ENCODE peak calls at places on chromosomes 1 and 21, in five cellular contexts. G is CD8-positive, alpha-beta memory T cell; A is left lung; Q is gastrocnemius medialis; C is upper lobe of left lung. Y is an unnamed sample.
A peak's percentile ranks its signal among the peaks of the same experiment; 100 is the strongest.

GRCh38 chr1:233654667-233655432 is 40.9 kb downstream of the KCNK1 start:
- DNase-seq in Q (no peak), C (no peak), A (no peak), G (no peak), Y (no peak)

GRCh38 chr1:109327285-109327684 is 20.5 kb upstream of the MYBPHL start:
- DNase-seq in C (no peak), Q (no peak), G (no peak), A (no peak), Y (no peak)

GRCh38 chr1:229768232-229768631 is 142.2 kb downstream of the URB2 start:
- DNase-seq in C (no peak), G (no peak), A (no peak), Q (no peak), Y (no peak)

GRCh38 chr1:53348491-53349368 is 20.9 kb upstream of the LRP8 start:
- DNase-seq in A (peak; percentile 23), Q (no peak), G (no peak), C (peak; percentile 54), Y (no peak)

GRCh38 chr1:53552146-53552940 is 93.1 kb downstream of the DMRTB1 start:
- DNase-seq in C (no peak), Q (peak; percentile 0), A (peak; percentile 27), G (no peak), Y (no peak)

GRCh38 chr1:108747128-108747827 is 804 bp downstream of the STXBP3 start:
- DNase-seq in Q (peak; percentile 65), A (peak; percentile 84), C (peak; percentile 92), G (peak; percentile 6), Y (peak; percentile 59)

GRCh38 chr1:224668991-224669390 is 52.9 kb downstream of the CNIH3 start:
- DNase-seq in G (no peak), Q (peak; percentile 56), C (no peak), A (no peak), Y (no peak)

GRCh38 chr1:19338323-19338762 is 26.2 kb downstream of the SLC66A1 start:
- DNase-seq in A (no peak), C (no peak), G (no peak), Q (no peak), Y (no peak)

GRCh38 chr21:36985761-36986594 is 19.5 kb upstream of the HLCS start:
- DNase-seq in A (no peak), G (no peak), Q (no peak), C (no peak), Y (no peak)

GRCh38 chr1:56644064-56644940 is 812 bp upstream of the PRKAA2 start:
- DNase-seq in G (no peak), C (no peak), Q (peak; percentile 13), A (no peak), Y (no peak)

GRCh38 chr1:98985687-98986086 is 19.0 kb downstream of the PLPPR5 start:
- DNase-seq in Q (no peak), A (no peak), C (no peak), G (no peak), Y (no peak)

GRCh38 chr1:206787956-206788355 is 15.7 kb upstream of the IL10 start:
- DNase-seq in C (no peak), A (no peak), Q (no peak), G (no peak), Y (no peak)

GRCh38 chr1:156796340-156797097 is 20.1 kb downstream of the SH2D2A start:
- DNase-seq in Q (no peak), A (no peak), C (no peak), G (no peak), Y (no peak)

GRCh38 chr1:154878371-154879355 is 8.6 kb upstream of the KCNN3 start:
- DNase-seq in A (peak; percentile 79), G (peak; percentile 58), C (peak; percentile 79), Q (peak; percentile 65), Y (peak; percentile 43)

GRCh38 chr1:185561629-185562028 is 172.6 kb upstream of the HMCN1 start:
- DNase-seq in G (no peak), Q (no peak), A (no peak), C (no peak), Y (no peak)

GRCh38 chr1:44714944-44715571 is 15.9 kb downstream of the RNU5D-1 start:
- DNase-seq in A (peak; percentile 61), G (peak; percentile 48), C (peak; percentile 75), Q (peak; percentile 22), Y (no peak)

GRCh38 chr1:67052741-67053534 is 1.0 kb downstream of the SLC35D1 start:
- DNase-seq in G (no peak), A (peak; percentile 48), Q (peak; percentile 22), C (peak; percentile 45), Y (peak; percentile 2)

GRCh38 chr21:36890086-36890485 is 76.4 kb downstream of the HLCS start:
- DNase-seq in C (no peak), A (no peak), G (no peak), Q (no peak), Y (no peak)

GRCh38 chr1:47838562-47839459 is 158.4 kb downstream of the TRABD2B start:
- DNase-seq in C (no peak), Q (no peak), A (no peak), G (no peak), Y (no peak)

GRCh38 chr1:208475951-208476824 is 232.0 kb upstream of the PLXNA2 start:
- DNase-seq in A (no peak), C (no peak), G (no peak), Q (no peak), Y (no peak)

GRCh38 chr1:51908499-51908898 is 30.0 kb upstream of the NRDC start:
- DNase-seq in A (no peak), G (no peak), Q (no peak), C (no peak), Y (no peak)

DNA sequence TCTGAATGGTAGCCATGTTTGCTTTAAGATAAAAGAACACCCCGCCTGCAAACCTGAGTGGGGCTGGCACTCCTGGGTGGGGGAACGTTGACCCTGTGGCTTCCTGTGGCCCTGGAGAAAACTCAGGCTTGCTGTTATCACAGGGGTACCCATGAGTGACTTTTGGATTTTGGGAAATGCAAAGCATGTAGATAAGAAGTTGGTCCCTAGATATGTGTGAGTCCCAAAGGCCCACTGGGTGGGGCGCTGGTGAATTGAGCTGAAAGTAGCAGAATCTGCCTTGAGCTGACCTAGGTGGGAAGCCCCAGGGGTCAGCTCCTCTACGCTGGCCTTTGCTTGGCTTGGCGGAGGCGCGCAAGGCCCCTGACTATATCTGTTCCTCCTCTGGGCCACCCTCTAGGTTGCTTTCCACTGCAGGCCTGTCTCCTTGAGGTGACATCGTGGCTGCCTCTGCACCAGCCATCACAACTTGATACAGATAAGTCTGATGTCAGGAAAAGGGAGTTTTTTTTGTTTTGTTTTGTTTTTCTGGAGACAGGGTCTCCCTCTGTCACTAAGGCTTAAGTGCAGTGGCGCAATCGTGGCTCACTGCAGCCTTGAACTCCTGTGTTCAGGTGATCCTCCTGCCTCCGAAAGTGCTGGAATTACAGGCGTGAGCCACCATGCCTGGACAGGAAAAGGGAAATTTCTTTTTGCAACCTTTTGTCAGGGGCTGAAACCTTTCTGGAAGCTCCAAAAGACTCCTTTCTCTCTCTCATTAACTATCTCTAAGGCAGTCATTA is 72.2 kb downstream of the AGPAT3 start:
- DNase-seq in Q (no peak), C (no peak), A (no peak), G (no peak), Y (no peak)
- H3K4me1 ChIP-seq in Q (peaks cover 68% of the 10 kb centered on the region), C (peaks cover 15% of the 10 kb centered on the region), A (no peaks in the 10 kb centered on the region), G (peaks cover 14% of the 10 kb centered on the region), Y (peaks cover 7% of the 10 kb centered on the region)

DNA sequence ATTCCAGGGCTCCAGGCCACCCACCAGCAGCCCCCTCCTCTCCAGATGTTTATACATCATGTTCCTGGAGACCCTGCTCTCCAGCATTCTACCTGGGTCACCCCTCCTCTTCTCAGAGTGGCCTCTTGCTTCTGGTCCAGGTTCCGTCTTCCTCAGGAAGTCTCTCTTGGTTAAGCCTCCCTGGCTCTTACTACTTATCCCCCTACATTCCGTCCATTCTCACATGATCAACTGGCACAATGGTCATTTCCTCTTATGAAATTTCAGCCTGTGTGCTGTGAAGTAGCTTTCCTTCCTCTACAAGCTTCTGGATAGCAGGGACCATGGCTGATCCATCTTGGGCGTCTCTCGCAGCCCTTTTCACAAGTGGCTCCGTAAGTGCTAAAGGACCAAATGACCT is 33.9 kb upstream of the ATP2B4 start:
- DNase-seq in Q (no peak), A (no peak), C (peak; percentile 38), G (no peak), Y (no peak)
- H3K27ac ChIP-seq in Q (no peak overlapping the region), A (no peak overlapping the region), C (no peak overlapping the region), G (no peak overlapping the region), Y (no peak overlapping the region)

GRCh38 chr21:28025111-28025510 is 967.6 kb downstream of the LTN1 start:
- DNase-seq in C (no peak), G (no peak), A (no peak), Q (no peak), Y (no peak)
- H3K4me1 ChIP-seq in C (no peaks in the 10 kb centered on the region), G (no peaks in the 10 kb centered on the region), A (no peaks in the 10 kb centered on the region), Q (no peaks in the 10 kb centered on the region), Y (no peaks in the 10 kb centered on the region)

GRCh38 chr21:42358261-42358660 is 7.5 kb upstream of the TFF2 start:
- DNase-seq in Q (no peak), G (no peak), A (peak; percentile 3), C (no peak), Y (no peak)
- H3K27ac ChIP-seq in Q (no peak overlapping the region), G (no peak overlapping the region), A (no peak overlapping the region), C (no peak overlapping the region), Y (no peak overlapping the region)

DNA sequence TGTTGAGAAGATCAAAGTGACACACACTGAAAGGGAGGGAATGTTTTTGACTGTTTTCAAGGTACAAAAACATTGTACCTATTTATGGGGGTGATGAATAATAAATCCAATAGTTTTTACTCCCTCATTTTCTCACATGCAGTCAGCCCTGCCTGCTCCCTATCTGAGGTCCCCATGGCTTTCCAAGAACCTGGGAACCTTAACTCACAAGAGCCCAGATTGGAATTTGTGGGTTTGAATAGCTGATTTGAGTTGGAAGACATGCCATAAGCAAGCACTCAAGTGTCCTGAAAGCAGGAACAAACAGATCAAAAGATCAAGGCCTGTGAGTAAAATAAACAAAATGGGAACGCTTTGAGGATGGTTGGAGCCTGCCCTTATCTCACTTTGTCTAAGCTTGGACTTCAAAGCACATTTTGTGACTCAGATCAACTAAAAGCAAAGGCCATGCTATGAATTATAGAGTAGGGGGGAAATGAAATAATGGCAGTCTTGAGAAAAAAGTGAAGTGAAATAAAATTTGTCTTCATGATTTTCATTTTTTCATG is 136.6 kb downstream of the LYPLAL1 start:
- DNase-seq in Q (no peak), C (no peak), G (no peak), A (no peak), Y (no peak)
- H3K4me1 ChIP-seq in Q (no peaks in the 10 kb centered on the region), C (peaks cover 3% of the 10 kb centered on the region), G (no peaks in the 10 kb centered on the region), A (no peaks in the 10 kb centered on the region), Y (no peaks in the 10 kb centered on the region)

GRCh38 chr1:92792340-92792782 is 7.5 kb upstream of the EVI5 start:
- DNase-seq in C (no peak), Q (no peak), G (no peak), A (no peak), Y (no peak)
- H3K27ac ChIP-seq in C (no peak overlapping the region), Q (no peak overlapping the region), G (peak overlapping the region; percentile 9), A (no peak overlapping the region), Y (no peak overlapping the region)

GRCh38 chr1:17125756-17126237 is 6.5 kb upstream of the PADI2 start:
- DNase-seq in Q (peak; percentile 66), A (peak; percentile 90), G (peak; percentile 75), C (peak; percentile 91), Y (peak; percentile 50)

GRCh38 chr1:17120962-17121837 is 1.9 kb upstream of the PADI2 start:
- DNase-seq in A (no peak), G (no peak), C (peak; percentile 45), Q (no peak), Y (no peak)

GRCh38 chr1:17121881-17122280 is 2.6 kb upstream of the PADI2 start:
- DNase-seq in C (no peak), A (no peak), Q (no peak), G (no peak), Y (no peak)

GRCh38 chr1:17122449-17123194 is 3.4 kb upstream of the PADI2 start:
- DNase-seq in A (no peak), C (no peak), G (no peak), Q (peak; percentile 54), Y (no peak)

GRCh38 chr1:17123196-17124045 is 4.2 kb upstream of the PADI2 start:
- DNase-seq in G (no peak), Q (no peak), A (no peak), C (no peak), Y (no peak)
- H3K4me1 ChIP-seq in G (peaks cover 4% of the 10 kb centered on the region), Q (peaks cover 17% of the 10 kb centered on the region), A (peaks cover 3% of the 10 kb centered on the region), C (peaks cover 29% of the 10 kb centered on the region), Y (peaks cover 19% of the 10 kb centered on the region)